ENCODE peak calls at places on chromosomes 6 and 20, in four cellular contexts. One of them, this sample, is unnamed.

GRCh38 chr20:33443006-33443511 is 504 bp downstream of the SNTA1 start:
- DNase-seq in cardiac fibroblast: no peak
- DNase-seq in heart left ventricle: peak
- DNase-seq in left ventricle myocardium inferior: peak
- DNase-seq in this sample: no peak

GRCh38 chr20:24160563-24161355 is 172.2 kb upstream of the GGTLC1 start:
- DNase-seq in cardiac fibroblast: peak
- DNase-seq in heart left ventricle: no peak
- DNase-seq in left ventricle myocardium inferior: peak
- DNase-seq in this sample: peak

GRCh38 chr6:28673800-28674671 is 148.4 kb downstream of the GPX5 start:
- DNase-seq in cardiac fibroblast: peak
- DNase-seq in heart left ventricle: no peak
- DNase-seq in left ventricle myocardium inferior: no peak
- DNase-seq in this sample: no peak

GRCh38 chr6:79094938-79095337 is 16.9 kb upstream of the PHIP start:
- DNase-seq in cardiac fibroblast: no peak
- DNase-seq in heart left ventricle: no peak
- DNase-seq in left ventricle myocardium inferior: no peak
- DNase-seq in this sample: no peak

GRCh38 chr6:45619994-45620471 is 242.3 kb upstream of the SUPT3H start:
- DNase-seq in cardiac fibroblast: peak
- DNase-seq in heart left ventricle: no peak
- DNase-seq in left ventricle myocardium inferior: no peak
- DNase-seq in this sample: no peak

GRCh38 chr6:144151010-144151727 is 852 bp downstream of the STX11 start:
- DNase-seq in cardiac fibroblast: peak
- DNase-seq in heart left ventricle: no peak
- DNase-seq in left ventricle myocardium inferior: no peak
- DNase-seq in this sample: no peak

GRCh38 chr20:62376112-62377063 is 9.3 kb upstream of the LAMA5 start:
- DNase-seq in cardiac fibroblast: no peak
- DNase-seq in heart left ventricle: peak
- DNase-seq in left ventricle myocardium inferior: no peak
- DNase-seq in this sample: no peak

GRCh38 chr6:52346503-52346902 is 15.4 kb upstream of the PAQR8 start:
- DNase-seq in cardiac fibroblast: no peak
- DNase-seq in heart left ventricle: no peak
- DNase-seq in left ventricle myocardium inferior: no peak
- DNase-seq in this sample: no peak

GRCh38 chr6:33764036-33764435 is 17.3 kb upstream of the IP6K3 start:
- DNase-seq in cardiac fibroblast: no peak
- DNase-seq in heart left ventricle: no peak
- DNase-seq in left ventricle myocardium inferior: no peak
- DNase-seq in this sample: no peak

GRCh38 chr6:127090051-127090450 is 28.4 kb upstream of the RSPO3 start:
- DNase-seq in cardiac fibroblast: no peak
- DNase-seq in heart left ventricle: no peak
- DNase-seq in left ventricle myocardium inferior: no peak
- DNase-seq in this sample: no peak

GRCh38 chr6:49553353-49553752 is 2.9 kb downstream of the C6orf141 start:
- DNase-seq in cardiac fibroblast: peak
- DNase-seq in heart left ventricle: no peak
- DNase-seq in left ventricle myocardium inferior: no peak
- DNase-seq in this sample: no peak

GRCh38 chr6:118709859-118710350 is 58.5 kb upstream of the CEP85L start:
- DNase-seq in cardiac fibroblast: peak
- DNase-seq in heart left ventricle: no peak
- DNase-seq in left ventricle myocardium inferior: no peak
- DNase-seq in this sample: no peak
- H3K4me3 ChIP-seq in cardiac fibroblast: no peak
- H3K4me3 ChIP-seq in heart left ventricle: peak
- H3K4me3 ChIP-seq in left ventricle myocardium inferior: peak
- H3K4me3 ChIP-seq in this sample: no peak

GRCh38 chr20:3797226-3797545 is 1.1 kb downstream of the CDC25B start:
- DNase-seq in cardiac fibroblast: no peak
- DNase-seq in heart left ventricle: no peak
- DNase-seq in left ventricle myocardium inferior: no peak
- DNase-seq in this sample: no peak
- H3K4me3 ChIP-seq in cardiac fibroblast: peak
- H3K4me3 ChIP-seq in heart left ventricle: peak
- H3K4me3 ChIP-seq in left ventricle myocardium inferior: peak
- H3K4me3 ChIP-seq in this sample: peak

DNA sequence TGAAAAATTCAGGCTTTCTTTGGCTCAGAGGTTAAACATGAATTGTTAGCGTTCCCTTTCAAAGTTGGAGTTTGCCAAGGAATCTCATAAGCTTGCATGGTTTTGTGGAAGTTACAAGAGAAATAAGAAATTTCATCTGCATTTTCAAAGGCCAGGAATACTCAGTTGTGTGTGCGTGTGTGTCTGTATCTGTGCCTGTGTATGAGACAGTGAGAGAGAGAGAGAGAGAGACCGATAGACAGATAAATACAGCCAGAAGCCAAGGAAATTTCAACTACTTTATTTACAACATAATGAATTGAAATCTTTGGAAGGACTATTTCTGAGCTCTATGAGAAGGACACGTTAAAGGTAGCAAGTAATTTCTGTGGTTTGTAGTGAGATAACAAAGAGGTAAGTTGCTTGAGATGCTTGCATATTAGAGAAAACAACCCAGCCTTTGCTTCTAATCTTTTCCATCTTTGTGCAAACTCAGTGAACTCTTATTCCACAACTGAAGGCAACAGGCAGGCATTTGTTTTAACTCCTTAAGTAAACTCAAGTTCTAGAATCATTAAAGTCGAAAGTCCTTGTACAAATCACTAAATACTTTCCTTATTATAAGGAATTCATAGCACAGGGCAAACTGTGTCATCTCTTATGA is 171.1 kb upstream of the CITED2 start:
- DNase-seq in cardiac fibroblast: no peak
- DNase-seq in heart left ventricle: no peak
- DNase-seq in left ventricle myocardium inferior: no peak
- DNase-seq in this sample: no peak
- H3K4me3 ChIP-seq in cardiac fibroblast: no peak
- H3K4me3 ChIP-seq in heart left ventricle: no peak
- H3K4me3 ChIP-seq in left ventricle myocardium inferior: no peak
- H3K4me3 ChIP-seq in this sample: no peak

GRCh38 chr6:157224178-157224956 is 99.0 kb downstream of the TMEM242 start:
- DNase-seq in cardiac fibroblast: no peak
- DNase-seq in heart left ventricle: no peak
- DNase-seq in left ventricle myocardium inferior: no peak
- DNase-seq in this sample: peak
- H3K4me3 ChIP-seq in cardiac fibroblast: no peak
- H3K4me3 ChIP-seq in heart left ventricle: no peak
- H3K4me3 ChIP-seq in left ventricle myocardium inferior: no peak
- H3K4me3 ChIP-seq in this sample: no peak

GRCh38 chr6:36765190-36765941 is 67.7 kb downstream of the RAB44 start:
- DNase-seq in cardiac fibroblast: no peak
- DNase-seq in heart left ventricle: no peak
- DNase-seq in left ventricle myocardium inferior: no peak
- DNase-seq in this sample: no peak
- H3K4me3 ChIP-seq in cardiac fibroblast: no peak
- H3K4me3 ChIP-seq in heart left ventricle: no peak
- H3K4me3 ChIP-seq in left ventricle myocardium inferior: no peak
- H3K4me3 ChIP-seq in this sample: no peak

DNA sequence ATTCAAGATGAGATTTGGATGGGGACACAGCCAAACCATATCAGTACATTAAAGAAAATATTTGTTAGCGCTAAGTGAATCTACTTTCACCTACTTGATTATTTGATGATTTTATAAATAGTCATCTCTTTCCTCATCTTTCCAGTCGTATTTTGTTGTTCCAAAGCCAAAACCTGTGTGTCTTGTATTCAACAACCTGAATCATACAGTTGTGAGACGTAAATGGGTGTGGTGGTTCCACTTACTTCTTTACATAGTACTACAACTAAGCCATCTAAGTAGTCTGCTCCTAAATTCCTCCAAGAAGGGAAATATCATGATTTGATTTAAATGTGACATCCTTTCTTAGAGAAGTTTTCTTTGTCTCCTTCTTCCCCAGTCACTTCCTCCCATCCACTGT is 132.8 kb downstream of the ESR1 start:
- DNase-seq in cardiac fibroblast: no peak
- DNase-seq in heart left ventricle: no peak
- DNase-seq in left ventricle myocardium inferior: no peak
- DNase-seq in this sample: no peak
- H3K4me3 ChIP-seq in cardiac fibroblast: no peak
- H3K4me3 ChIP-seq in heart left ventricle: no peak
- H3K4me3 ChIP-seq in left ventricle myocardium inferior: no peak
- H3K4me3 ChIP-seq in this sample: no peak

GRCh38 chr6:14216931-14217684 is 99.5 kb downstream of the CD83 start:
- DNase-seq in cardiac fibroblast: no peak
- DNase-seq in heart left ventricle: no peak
- DNase-seq in left ventricle myocardium inferior: no peak
- DNase-seq in this sample: no peak

GRCh38 chr6:14221564-14222297 is 104.2 kb downstream of the CD83 start:
- DNase-seq in cardiac fibroblast: no peak
- DNase-seq in heart left ventricle: no peak
- DNase-seq in left ventricle myocardium inferior: no peak
- DNase-seq in this sample: no peak

GRCh38 chr6:14222956-14223355 is 105.4 kb downstream of the CD83 start:
- DNase-seq in cardiac fibroblast: no peak
- DNase-seq in heart left ventricle: no peak
- DNase-seq in left ventricle myocardium inferior: no peak
- DNase-seq in this sample: no peak

GRCh38 chr6:14212632-14213031 is 95.1 kb downstream of the CD83 start:
- DNase-seq in cardiac fibroblast: no peak
- DNase-seq in heart left ventricle: no peak
- DNase-seq in left ventricle myocardium inferior: no peak
- DNase-seq in this sample: no peak

GRCh38 chr6:14217728-14218637 is 100.4 kb downstream of the CD83 start:
- DNase-seq in cardiac fibroblast: no peak
- DNase-seq in heart left ventricle: no peak
- DNase-seq in left ventricle myocardium inferior: no peak
- DNase-seq in this sample: no peak
- H3K4me3 ChIP-seq in cardiac fibroblast: no peak
- H3K4me3 ChIP-seq in heart left ventricle: no peak
- H3K4me3 ChIP-seq in left ventricle myocardium inferior: no peak
- H3K4me3 ChIP-seq in this sample: no peak

GRCh38 chr6:32189742-32190053 is 304 bp downstream of the PBX2 start:
- DNase-seq in cardiac fibroblast: no peak
- DNase-seq in heart left ventricle: no peak
- DNase-seq in left ventricle myocardium inferior: peak
- DNase-seq in this sample: no peak

GRCh38 chr6:32190946-32191677 is 1.1 kb upstream of the PBX2 start:
- DNase-seq in cardiac fibroblast: no peak
- DNase-seq in heart left ventricle: no peak
- DNase-seq in left ventricle myocardium inferior: no peak
- DNase-seq in this sample: no peak

GRCh38 chr6:32190054-32190945 is at the start of gene PBX2:
- DNase-seq in cardiac fibroblast: peak
- DNase-seq in heart left ventricle: peak
- DNase-seq in left ventricle myocardium inferior: peak
- DNase-seq in this sample: peak

GRCh38 chr6:32192608-32193039 is at the start of gene GPSM3:
- DNase-seq in cardiac fibroblast: peak
- DNase-seq in heart left ventricle: peak
- DNase-seq in left ventricle myocardium inferior: peak
- DNase-seq in this sample: no peak

GRCh38 chr6:32191696-32192607 is 491 bp downstream of the GPSM3 start:
- DNase-seq in cardiac fibroblast: no peak
- DNase-seq in heart left ventricle: no peak
- DNase-seq in left ventricle myocardium inferior: no peak
- DNase-seq in this sample: no peak
- H3K4me3 ChIP-seq in cardiac fibroblast: no peak
- H3K4me3 ChIP-seq in heart left ventricle: peak
- H3K4me3 ChIP-seq in left ventricle myocardium inferior: peak
- H3K4me3 ChIP-seq in this sample: peak

GRCh38 chr6:47242483-47243386 is 67.0 kb downstream of the TNFRSF21 start:
- DNase-seq in cardiac fibroblast: peak
- DNase-seq in heart left ventricle: peak
- DNase-seq in left ventricle myocardium inferior: peak
- DNase-seq in this sample: peak
- H3K4me3 ChIP-seq in cardiac fibroblast: no peak
- H3K4me3 ChIP-seq in heart left ventricle: no peak
- H3K4me3 ChIP-seq in left ventricle myocardium inferior: no peak
- H3K4me3 ChIP-seq in this sample: no peak

DNA sequence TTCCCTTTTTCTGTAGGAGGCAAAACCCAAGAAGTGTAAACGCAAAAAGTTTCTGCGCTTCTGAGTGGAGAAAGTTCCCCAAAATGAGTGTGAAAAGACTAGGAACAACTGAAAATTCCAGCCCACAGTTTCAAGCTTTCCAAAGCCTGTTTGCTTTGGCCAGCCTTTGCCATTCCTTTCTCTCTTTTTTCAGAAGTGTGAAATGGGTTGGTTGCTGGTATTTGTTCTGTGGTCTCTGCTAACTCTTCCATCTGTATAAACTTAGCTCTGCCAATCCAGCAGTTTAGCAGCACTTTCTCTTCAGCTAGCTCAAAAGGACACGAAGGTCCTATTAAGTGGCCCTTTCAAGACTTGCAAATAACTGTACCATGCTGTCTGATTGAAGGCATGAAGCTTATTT is 491.3 kb downstream of the MAFB start:
- DNase-seq in cardiac fibroblast: no peak
- DNase-seq in heart left ventricle: peak
- DNase-seq in left ventricle myocardium inferior: no peak
- DNase-seq in this sample: no peak
- H3K4me3 ChIP-seq in cardiac fibroblast: no peak
- H3K4me3 ChIP-seq in heart left ventricle: no peak
- H3K4me3 ChIP-seq in left ventricle myocardium inferior: no peak
- H3K4me3 ChIP-seq in this sample: no peak